ENCODE peak calls at places on chromosomes 11 and 22, in seven cellular contexts. One of them, this sample, is unnamed.

GRCh38 chr11:35335226-35335625 is 84.1 kb downstream of the SLC1A2 start:
- DNase-seq in BE2C: no peak
- DNase-seq in Panc1: no peak
- DNase-seq in tibial artery: no peak
- DNase-seq in skeletal muscle cell: peak; percentile 62
- DNase-seq in COR-L47: no peak
- DNase-seq in T-helper 2 cell: no peak
- DNase-seq in this sample: no peak

GRCh38 chr11:11580831-11581492 is 40.8 kb downstream of the GALNT18 start:
- DNase-seq in BE2C: peak; percentile 6
- DNase-seq in Panc1: no peak
- DNase-seq in tibial artery: no peak
- DNase-seq in T-helper 2 cell: no peak
- DNase-seq in skeletal muscle cell: no peak
- DNase-seq in COR-L47: peak; percentile 30
- DNase-seq in this sample: no peak

GRCh38 chr11:28704801-28705200 is 596.6 kb downstream of the METTL15 start:
- DNase-seq in COR-L47: no peak
- DNase-seq in tibial artery: no peak
- DNase-seq in T-helper 2 cell: no peak
- DNase-seq in skeletal muscle cell: no peak
- DNase-seq in Panc1: no peak
- DNase-seq in BE2C: no peak
- DNase-seq in this sample: no peak

GRCh38 chr11:22991196-22991595 is 130.9 kb upstream of the CCDC179 start:
- DNase-seq in Panc1: no peak
- DNase-seq in BE2C: no peak
- DNase-seq in T-helper 2 cell: no peak
- DNase-seq in COR-L47: no peak
- DNase-seq in tibial artery: no peak
- DNase-seq in skeletal muscle cell: no peak
- DNase-seq in this sample: no peak

GRCh38 chr11:90220391-90220790 is 2.5 kb downstream of the CHORDC1 start:
- DNase-seq in BE2C: no peak
- DNase-seq in Panc1: no peak
- DNase-seq in T-helper 2 cell: no peak
- DNase-seq in skeletal muscle cell: peak; percentile 33
- DNase-seq in COR-L47: no peak
- DNase-seq in tibial artery: no peak
- DNase-seq in this sample: no peak

GRCh38 chr22:46564084-46564714 is 26.8 kb upstream of the CELSR1 start:
- DNase-seq in BE2C: no peak
- DNase-seq in skeletal muscle cell: no peak
- DNase-seq in T-helper 2 cell: no peak
- DNase-seq in COR-L47: no peak
- DNase-seq in Panc1: no peak
- DNase-seq in tibial artery: no peak
- DNase-seq in this sample: no peak

GRCh38 chr22:39559456-39560105 is 11.0 kb upstream of the CACNA1I start:
- DNase-seq in skeletal muscle cell: no peak
- DNase-seq in COR-L47: no peak
- DNase-seq in tibial artery: no peak
- DNase-seq in Panc1: no peak
- DNase-seq in T-helper 2 cell: no peak
- DNase-seq in BE2C: peak; percentile 42
- DNase-seq in this sample: no peak

GRCh38 chr22:42863349-42863911 is 6.4 kb upstream of the ARFGAP3 start:
- DNase-seq in COR-L47: no peak
- DNase-seq in T-helper 2 cell: no peak
- DNase-seq in tibial artery: no peak
- DNase-seq in BE2C: no peak
- DNase-seq in Panc1: no peak
- DNase-seq in skeletal muscle cell: peak; percentile 74
- DNase-seq in this sample: no peak

GRCh38 chr11:88404363-88404762 is 66.8 kb upstream of the CTSC start:
- DNase-seq in tibial artery: no peak
- DNase-seq in skeletal muscle cell: no peak
- DNase-seq in T-helper 2 cell: no peak
- DNase-seq in Panc1: no peak
- DNase-seq in COR-L47: no peak
- DNase-seq in BE2C: no peak
- DNase-seq in this sample: no peak

GRCh38 chr11:9787260-9787659 is 123.4 kb downstream of the SWAP70 start:
- DNase-seq in BE2C: no peak
- DNase-seq in COR-L47: no peak
- DNase-seq in Panc1: no peak
- DNase-seq in T-helper 2 cell: no peak
- DNase-seq in tibial artery: no peak
- DNase-seq in skeletal muscle cell: no peak
- DNase-seq in this sample: no peak

GRCh38 chr22:23834830-23835772 is 3.7 kb downstream of the DERL3 start:
- DNase-seq in skeletal muscle cell: no peak
- DNase-seq in T-helper 2 cell: no peak
- DNase-seq in Panc1: no peak
- DNase-seq in tibial artery: peak; percentile 74
- DNase-seq in COR-L47: no peak
- DNase-seq in BE2C: no peak
- DNase-seq in this sample: peak; percentile 80

GRCh38 chr22:20319041-20319744 is 667 bp downstream of the DGCR6L start:
- DNase-seq in skeletal muscle cell: no peak
- DNase-seq in COR-L47: no peak
- DNase-seq in Panc1: no peak
- DNase-seq in BE2C: peak; percentile 45
- DNase-seq in T-helper 2 cell: peak; percentile 7
- DNase-seq in tibial artery: no peak
- DNase-seq in this sample: no peak

GRCh38 chr22:41974691-41975290 is 5.5 kb downstream of the SEPTIN3 start:
- DNase-seq in T-helper 2 cell: no peak
- DNase-seq in COR-L47: no peak
- DNase-seq in skeletal muscle cell: no peak
- DNase-seq in Panc1: no peak
- DNase-seq in tibial artery: no peak
- DNase-seq in BE2C: no peak
- DNase-seq in this sample: no peak

GRCh38 chr11:88421530-88421929 is 84.0 kb upstream of the CTSC start:
- DNase-seq in T-helper 2 cell: peak; percentile 5
- DNase-seq in BE2C: no peak
- DNase-seq in Panc1: no peak
- DNase-seq in skeletal muscle cell: peak; percentile 57
- DNase-seq in tibial artery: no peak
- DNase-seq in COR-L47: no peak
- DNase-seq in this sample: no peak

GRCh38 chr22:45268958-45269844 is 15.5 kb upstream of the UPK3A start:
- DNase-seq in T-helper 2 cell: peak; percentile 82
- DNase-seq in COR-L47: peak; percentile 54
- DNase-seq in tibial artery: peak; percentile 85
- DNase-seq in BE2C: peak; percentile 93
- DNase-seq in Panc1: no peak
- DNase-seq in skeletal muscle cell: no peak
- DNase-seq in this sample: peak; percentile 85

GRCh38 chr11:1358286-1358685 is 31.4 kb upstream of the BRSK2 start:
- DNase-seq in COR-L47: no peak
- DNase-seq in tibial artery: no peak
- DNase-seq in T-helper 2 cell: no peak
- DNase-seq in Panc1: no peak
- DNase-seq in BE2C: no peak
- DNase-seq in skeletal muscle cell: no peak
- DNase-seq in this sample: no peak

GRCh38 chr11:132177106-132177505 is 806.7 kb downstream of the NTM start:
- DNase-seq in skeletal muscle cell: peak; percentile 20
- DNase-seq in BE2C: no peak
- DNase-seq in Panc1: no peak
- DNase-seq in tibial artery: no peak
- DNase-seq in T-helper 2 cell: no peak
- DNase-seq in COR-L47: no peak
- DNase-seq in this sample: no peak

GRCh38 chr11:9823887-9824385 is 160.1 kb downstream of the SWAP70 start:
- DNase-seq in BE2C: no peak
- DNase-seq in tibial artery: no peak
- DNase-seq in T-helper 2 cell: no peak
- DNase-seq in Panc1: no peak
- DNase-seq in skeletal muscle cell: no peak
- DNase-seq in COR-L47: no peak
- DNase-seq in this sample: no peak

GRCh38 chr22:18996376-18996900 is 60.3 kb upstream of the PRODH start:
- DNase-seq in Panc1: no peak
- DNase-seq in tibial artery: no peak
- DNase-seq in BE2C: no peak
- DNase-seq in T-helper 2 cell: no peak
- DNase-seq in COR-L47: no peak
- DNase-seq in skeletal muscle cell: no peak
- DNase-seq in this sample: no peak

GRCh38 chr22:22164541-22165272 is 79.9 kb upstream of the VPREB1 start:
- DNase-seq in Panc1: no peak
- DNase-seq in BE2C: no peak
- DNase-seq in T-helper 2 cell: no peak
- DNase-seq in COR-L47: no peak
- DNase-seq in skeletal muscle cell: no peak
- DNase-seq in tibial artery: no peak
- DNase-seq in this sample: no peak

GRCh38 chr11:1073851-1074243 is 827 bp upstream of the MUC2 start:
- DNase-seq in Panc1: no peak
- DNase-seq in COR-L47: no peak
- DNase-seq in T-helper 2 cell: no peak
- DNase-seq in skeletal muscle cell: no peak
- DNase-seq in tibial artery: peak; percentile 54
- DNase-seq in BE2C: no peak
- DNase-seq in this sample: peak; percentile 3

GRCh38 chr22:37098976-37099577 is 10.4 kb downstream of the TMPRSS6 start:
- DNase-seq in tibial artery: no peak
- DNase-seq in BE2C: no peak
- DNase-seq in Panc1: no peak
- DNase-seq in T-helper 2 cell: no peak
- DNase-seq in skeletal muscle cell: no peak
- DNase-seq in COR-L47: no peak
- DNase-seq in this sample: no peak

GRCh38 chr11:31804439-31805036 is 6.6 kb downstream of the PAX6 start:
- DNase-seq in BE2C: no peak
- DNase-seq in skeletal muscle cell: no peak
- DNase-seq in Panc1: no peak
- DNase-seq in T-helper 2 cell: no peak
- DNase-seq in tibial artery: no peak
- DNase-seq in COR-L47: no peak
- DNase-seq in this sample: no peak

GRCh38 chr22:20578192-20578591 is 70.8 kb downstream of the MED15 start:
- DNase-seq in T-helper 2 cell: no peak
- DNase-seq in COR-L47: no peak
- DNase-seq in tibial artery: no peak
- DNase-seq in Panc1: no peak
- DNase-seq in skeletal muscle cell: no peak
- DNase-seq in BE2C: no peak
- DNase-seq in this sample: no peak